ENCODE peak calls at places on chromosome 10, in six cellular contexts. One of them, this sample, is unnamed.

GRCh38 chr10:11245510-11245909 is 227.8 kb downstream of the CELF2 start:
- DNase-seq in midbrain: no peak
- DNase-seq in neural crest cell: no peak
- DNase-seq in cardiac muscle cell: no peak
- DNase-seq in stimulated activated CD4-positive, alpha-beta T cell treated with anti-CD3 and anti-CD28 coated beads, Interleukin-2, amount 100 ng/mL, for 48 hours: no peak
- DNase-seq in iris pigment epithelial cell: no peak
- DNase-seq in this sample: no peak

GRCh38 chr10:69479241-69479730 is 28.0 kb downstream of the TSPAN15 start:
- DNase-seq in neural crest cell: no peak
- DNase-seq in iris pigment epithelial cell: no peak
- DNase-seq in cardiac muscle cell: peak
- DNase-seq in midbrain: peak
- DNase-seq in stimulated activated CD4-positive, alpha-beta T cell treated with anti-CD3 and anti-CD28 coated beads, Interleukin-2, amount 100 ng/mL, for 48 hours: no peak
- DNase-seq in this sample: no peak

GRCh38 chr10:15209827-15210509 is 41.5 kb upstream of the NMT2 start:
- DNase-seq in neural crest cell: peak
- DNase-seq in iris pigment epithelial cell: peak
- DNase-seq in cardiac muscle cell: peak
- DNase-seq in stimulated activated CD4-positive, alpha-beta T cell treated with anti-CD3 and anti-CD28 coated beads, Interleukin-2, amount 100 ng/mL, for 48 hours: peak
- DNase-seq in midbrain: peak
- DNase-seq in this sample: peak

GRCh38 chr10:7768417-7768816 is 19.4 kb downstream of the KIN start:
- DNase-seq in stimulated activated CD4-positive, alpha-beta T cell treated with anti-CD3 and anti-CD28 coated beads, Interleukin-2, amount 100 ng/mL, for 48 hours: no peak
- DNase-seq in cardiac muscle cell: no peak
- DNase-seq in midbrain: no peak
- DNase-seq in neural crest cell: no peak
- DNase-seq in iris pigment epithelial cell: no peak
- DNase-seq in this sample: no peak

GRCh38 chr10:110670335-110670734 is 26.2 kb downstream of the RBM20 start:
- DNase-seq in neural crest cell: no peak
- DNase-seq in cardiac muscle cell: no peak
- DNase-seq in midbrain: no peak
- DNase-seq in stimulated activated CD4-positive, alpha-beta T cell treated with anti-CD3 and anti-CD28 coated beads, Interleukin-2, amount 100 ng/mL, for 48 hours: no peak
- DNase-seq in iris pigment epithelial cell: no peak
- DNase-seq in this sample: no peak

GRCh38 chr10:54009672-54010071 is 791.4 kb downstream of the PCDH15 start:
- DNase-seq in stimulated activated CD4-positive, alpha-beta T cell treated with anti-CD3 and anti-CD28 coated beads, Interleukin-2, amount 100 ng/mL, for 48 hours: no peak
- DNase-seq in iris pigment epithelial cell: no peak
- DNase-seq in cardiac muscle cell: no peak
- DNase-seq in midbrain: no peak
- DNase-seq in neural crest cell: no peak
- DNase-seq in this sample: no peak

GRCh38 chr10:33287112-33287511 is 47.4 kb downstream of the NRP1 start:
- DNase-seq in midbrain: no peak
- DNase-seq in cardiac muscle cell: no peak
- DNase-seq in stimulated activated CD4-positive, alpha-beta T cell treated with anti-CD3 and anti-CD28 coated beads, Interleukin-2, amount 100 ng/mL, for 48 hours: no peak
- DNase-seq in iris pigment epithelial cell: no peak
- DNase-seq in neural crest cell: no peak
- DNase-seq in this sample: no peak

GRCh38 chr10:62692085-62692484 is 112.4 kb upstream of the ADO start:
- DNase-seq in cardiac muscle cell: no peak
- DNase-seq in stimulated activated CD4-positive, alpha-beta T cell treated with anti-CD3 and anti-CD28 coated beads, Interleukin-2, amount 100 ng/mL, for 48 hours: no peak
- DNase-seq in midbrain: no peak
- DNase-seq in neural crest cell: no peak
- DNase-seq in iris pigment epithelial cell: no peak
- DNase-seq in this sample: no peak

GRCh38 chr10:784377-784758 is 94.9 kb upstream of the DIP2C start:
- DNase-seq in midbrain: no peak
- DNase-seq in stimulated activated CD4-positive, alpha-beta T cell treated with anti-CD3 and anti-CD28 coated beads, Interleukin-2, amount 100 ng/mL, for 48 hours: no peak
- DNase-seq in cardiac muscle cell: peak
- DNase-seq in neural crest cell: peak
- DNase-seq in iris pigment epithelial cell: no peak
- DNase-seq in this sample: no peak

GRCh38 chr10:22103701-22104100 is 100.2 kb upstream of the DNAJC1 start:
- DNase-seq in neural crest cell: no peak
- DNase-seq in cardiac muscle cell: no peak
- DNase-seq in iris pigment epithelial cell: peak
- DNase-seq in stimulated activated CD4-positive, alpha-beta T cell treated with anti-CD3 and anti-CD28 coated beads, Interleukin-2, amount 100 ng/mL, for 48 hours: no peak
- DNase-seq in midbrain: no peak
- DNase-seq in this sample: peak

This sample was measured in fibroblast of mammary gland.